ENCODE peak calls at places on chromosome 9, in eight cellular contexts. One of them, this sample, is unnamed. For H3K4me1 and H3K27me3, the result is how much of the 10 kb centered on the place peaks cover.

GRCh38 chr9:34190996-34191892 is 12.4 kb downstream of the UBAP1 start:
- DNase-seq in heart left ventricle: no peak
- DNase-seq in CD8-positive, alpha-beta memory T cell: no peak
- DNase-seq in left ventricle myocardium inferior: no peak
- DNase-seq in left lung: no peak
- DNase-seq in uterus: no peak
- DNase-seq in aorta: no peak
- DNase-seq in gastrocnemius medialis: no peak
- DNase-seq in this sample: peak

GRCh38 chr9:107039546-107039945 is 176.6 kb downstream of the ZNF462 start:
- DNase-seq in left ventricle myocardium inferior: no peak
- DNase-seq in uterus: no peak
- DNase-seq in heart left ventricle: no peak
- DNase-seq in gastrocnemius medialis: no peak
- DNase-seq in left lung: no peak
- DNase-seq in aorta: no peak
- DNase-seq in CD8-positive, alpha-beta memory T cell: no peak
- DNase-seq in this sample: peak

GRCh38 chr9:127139775-127140174 is 17.3 kb upstream of the ANGPTL2 start:
- DNase-seq in heart left ventricle: peak
- DNase-seq in aorta: no peak
- DNase-seq in gastrocnemius medialis: no peak
- DNase-seq in CD8-positive, alpha-beta memory T cell: no peak
- DNase-seq in left ventricle myocardium inferior: no peak
- DNase-seq in uterus: peak
- DNase-seq in left lung: no peak
- DNase-seq in this sample: no peak

GRCh38 chr9:69085523-69086283 is 50.2 kb downstream of the FXN start:
- DNase-seq in aorta: no peak
- DNase-seq in left ventricle myocardium inferior: no peak
- DNase-seq in gastrocnemius medialis: no peak
- DNase-seq in CD8-positive, alpha-beta memory T cell: no peak
- DNase-seq in heart left ventricle: no peak
- DNase-seq in left lung: no peak
- DNase-seq in uterus: no peak
- DNase-seq in this sample: no peak

GRCh38 chr9:128293091-128293490 is 17.0 kb downstream of the SWI5 start:
- DNase-seq in CD8-positive, alpha-beta memory T cell: no peak
- DNase-seq in left ventricle myocardium inferior: no peak
- DNase-seq in gastrocnemius medialis: no peak
- DNase-seq in uterus: no peak
- DNase-seq in aorta: no peak
- DNase-seq in left lung: no peak
- DNase-seq in heart left ventricle: no peak
- DNase-seq in this sample: no peak

GRCh38 chr9:73042155-73042554 is 89.3 kb upstream of the ALDH1A1 start:
- DNase-seq in uterus: no peak
- DNase-seq in heart left ventricle: no peak
- DNase-seq in gastrocnemius medialis: no peak
- DNase-seq in aorta: no peak
- DNase-seq in left lung: no peak
- DNase-seq in left ventricle myocardium inferior: no peak
- DNase-seq in CD8-positive, alpha-beta memory T cell: no peak
- DNase-seq in this sample: peak

GRCh38 chr9:69513291-69513690 is 158.9 kb downstream of the APBA1 start:
- DNase-seq in left lung: no peak
- DNase-seq in CD8-positive, alpha-beta memory T cell: no peak
- DNase-seq in gastrocnemius medialis: no peak
- DNase-seq in uterus: no peak
- DNase-seq in aorta: no peak
- DNase-seq in left ventricle myocardium inferior: no peak
- DNase-seq in heart left ventricle: no peak
- DNase-seq in this sample: no peak

GRCh38 chr9:88952086-88952615 is 39.1 kb upstream of the S1PR3 start:
- DNase-seq in CD8-positive, alpha-beta memory T cell: no peak
- DNase-seq in heart left ventricle: no peak
- DNase-seq in aorta: no peak
- DNase-seq in left ventricle myocardium inferior: no peak
- DNase-seq in left lung: no peak
- DNase-seq in uterus: no peak
- DNase-seq in gastrocnemius medialis: no peak
- DNase-seq in this sample: no peak

GRCh38 chr9:123003467-123003866 is 30.0 kb upstream of the GPR21 start:
- DNase-seq in uterus: no peak
- DNase-seq in CD8-positive, alpha-beta memory T cell: no peak
- DNase-seq in aorta: no peak
- DNase-seq in heart left ventricle: no peak
- DNase-seq in left ventricle myocardium inferior: no peak
- DNase-seq in gastrocnemius medialis: no peak
- DNase-seq in left lung: no peak
- DNase-seq in this sample: no peak

GRCh38 chr9:71223953-71224538 is 102.6 kb upstream of the TRPM3 start:
- DNase-seq in left lung: no peak
- DNase-seq in left ventricle myocardium inferior: no peak
- DNase-seq in gastrocnemius medialis: no peak
- DNase-seq in aorta: no peak
- DNase-seq in uterus: no peak
- DNase-seq in CD8-positive, alpha-beta memory T cell: no peak
- DNase-seq in heart left ventricle: no peak
- DNase-seq in this sample: peak

GRCh38 chr9:114721491-114722362 is 39.7 kb upstream of the TEX48 start:
- DNase-seq in gastrocnemius medialis: no peak
- DNase-seq in left ventricle myocardium inferior: no peak
- DNase-seq in aorta: no peak
- DNase-seq in CD8-positive, alpha-beta memory T cell: no peak
- DNase-seq in heart left ventricle: no peak
- DNase-seq in uterus: no peak
- DNase-seq in left lung: no peak
- DNase-seq in this sample: no peak

GRCh38 chr9:37239224-37239859 is 119.0 kb downstream of the ZCCHC7 start:
- DNase-seq in left ventricle myocardium inferior: no peak
- DNase-seq in CD8-positive, alpha-beta memory T cell: no peak
- DNase-seq in left lung: no peak
- DNase-seq in gastrocnemius medialis: no peak
- DNase-seq in heart left ventricle: no peak
- DNase-seq in uterus: no peak
- DNase-seq in aorta: no peak
- DNase-seq in this sample: no peak

GRCh38 chr9:37241340-37241739 is 121.0 kb downstream of the ZCCHC7 start:
- DNase-seq in left lung: no peak
- DNase-seq in uterus: no peak
- DNase-seq in gastrocnemius medialis: no peak
- DNase-seq in heart left ventricle: no peak
- DNase-seq in left ventricle myocardium inferior: no peak
- DNase-seq in CD8-positive, alpha-beta memory T cell: no peak
- DNase-seq in aorta: no peak
- DNase-seq in this sample: no peak

GRCh38 chr9:37239921-37240320 is 119.5 kb downstream of the ZCCHC7 start:
- DNase-seq in heart left ventricle: no peak
- DNase-seq in CD8-positive, alpha-beta memory T cell: no peak
- DNase-seq in uterus: no peak
- DNase-seq in left lung: no peak
- DNase-seq in aorta: no peak
- DNase-seq in gastrocnemius medialis: no peak
- DNase-seq in left ventricle myocardium inferior: no peak
- DNase-seq in this sample: no peak

GRCh38 chr9:37238122-37238521 is 117.7 kb downstream of the ZCCHC7 start:
- DNase-seq in left ventricle myocardium inferior: no peak
- DNase-seq in uterus: no peak
- DNase-seq in aorta: no peak
- DNase-seq in gastrocnemius medialis: no peak
- DNase-seq in left lung: no peak
- DNase-seq in heart left ventricle: no peak
- DNase-seq in CD8-positive, alpha-beta memory T cell: no peak
- DNase-seq in this sample: no peak

DNA sequence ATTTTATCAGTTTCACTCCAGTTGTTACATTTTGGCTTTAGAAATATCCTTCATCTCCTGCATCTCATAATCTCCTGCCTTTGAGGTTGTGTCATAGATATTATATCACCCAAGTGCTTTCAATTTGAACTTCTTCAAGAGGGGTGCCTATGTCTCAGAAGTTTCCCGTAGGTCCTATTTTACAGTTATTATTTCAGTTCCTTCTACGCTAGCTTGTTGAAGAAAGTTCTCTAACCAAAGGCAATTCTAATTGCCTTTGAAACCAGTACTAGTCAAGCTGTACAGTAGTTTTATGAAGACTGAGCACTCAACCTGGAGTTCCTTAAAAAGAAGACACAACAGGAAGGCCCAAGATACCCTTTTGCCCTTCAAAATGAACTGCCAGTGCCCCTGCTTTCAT is 116.4 kb downstream of the ZCCHC7 start:
- DNase-seq in aorta: no peak
- DNase-seq in heart left ventricle: no peak
- DNase-seq in uterus: no peak
- DNase-seq in left lung: no peak
- DNase-seq in left ventricle myocardium inferior: no peak
- DNase-seq in CD8-positive, alpha-beta memory T cell: no peak
- DNase-seq in gastrocnemius medialis: no peak
- DNase-seq in this sample: no peak
- H3K4me1 ChIP-seq in aorta: under half
- H3K4me1 ChIP-seq in heart left ventricle: under half
- H3K4me1 ChIP-seq in uterus: under half
- H3K4me1 ChIP-seq in left lung: under half
- H3K4me1 ChIP-seq in left ventricle myocardium inferior: under half
- H3K4me1 ChIP-seq in CD8-positive, alpha-beta memory T cell: under half
- H3K4me1 ChIP-seq in gastrocnemius medialis: under half
- H3K4me1 ChIP-seq in this sample: under half

DNA sequence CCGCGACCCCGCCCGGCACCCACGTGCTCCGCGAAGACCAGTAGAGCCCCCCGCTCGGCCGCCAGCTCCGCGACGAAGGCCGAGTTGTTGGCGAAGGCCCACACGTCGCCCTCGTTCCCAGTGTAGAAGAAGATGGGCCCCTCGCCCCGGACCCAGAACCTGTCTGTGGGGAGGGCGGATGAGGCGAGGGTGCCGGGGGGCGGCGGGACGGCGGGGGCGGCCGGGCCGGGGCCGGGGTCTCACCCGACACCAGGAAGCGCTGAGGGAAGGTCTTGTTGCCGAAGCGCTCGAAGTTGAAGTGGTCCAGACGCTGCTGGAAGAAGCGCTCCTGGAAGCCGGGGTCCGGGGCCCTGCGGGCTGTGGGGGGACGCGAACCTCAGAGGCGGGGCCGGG is 317 bp downstream of the DPP7 start:
- DNase-seq in left ventricle myocardium inferior: no peak
- DNase-seq in heart left ventricle: no peak
- DNase-seq in left lung: no peak
- DNase-seq in gastrocnemius medialis: no peak
- DNase-seq in aorta: no peak
- DNase-seq in CD8-positive, alpha-beta memory T cell: no peak
- DNase-seq in uterus: no peak
- DNase-seq in this sample: no peak
- H3K27me3 ChIP-seq in left ventricle myocardium inferior: under half
- H3K27me3 ChIP-seq in heart left ventricle: under half
- H3K27me3 ChIP-seq in left lung: under half
- H3K27me3 ChIP-seq in gastrocnemius medialis: under half
- H3K27me3 ChIP-seq in aorta: under half
- H3K27me3 ChIP-seq in CD8-positive, alpha-beta memory T cell: under half
- H3K27me3 ChIP-seq in uterus: under half
- H3K27me3 ChIP-seq in this sample: under half

GRCh38 chr9:96641514-96641913 is 13.6 kb downstream of the PRXL2C start:
- DNase-seq in gastrocnemius medialis: no peak
- DNase-seq in CD8-positive, alpha-beta memory T cell: no peak
- DNase-seq in aorta: no peak
- DNase-seq in left ventricle myocardium inferior: no peak
- DNase-seq in heart left ventricle: no peak
- DNase-seq in left lung: no peak
- DNase-seq in uterus: no peak
- DNase-seq in this sample: no peak

GRCh38 chr9:96649620-96650323 is 5.3 kb downstream of the PRXL2C start:
- DNase-seq in aorta: no peak
- DNase-seq in gastrocnemius medialis: peak
- DNase-seq in uterus: no peak
- DNase-seq in left lung: no peak
- DNase-seq in heart left ventricle: no peak
- DNase-seq in CD8-positive, alpha-beta memory T cell: no peak
- DNase-seq in left ventricle myocardium inferior: no peak
- DNase-seq in this sample: no peak

GRCh38 chr9:96651626-96652025 is 3.5 kb downstream of the PRXL2C start:
- DNase-seq in gastrocnemius medialis: no peak
- DNase-seq in heart left ventricle: no peak
- DNase-seq in uterus: no peak
- DNase-seq in CD8-positive, alpha-beta memory T cell: no peak
- DNase-seq in left lung: no peak
- DNase-seq in aorta: no peak
- DNase-seq in left ventricle myocardium inferior: no peak
- DNase-seq in this sample: peak

GRCh38 chr9:96644137-96644536 is 11.0 kb downstream of the PRXL2C start:
- DNase-seq in gastrocnemius medialis: no peak
- DNase-seq in left lung: no peak
- DNase-seq in heart left ventricle: no peak
- DNase-seq in uterus: no peak
- DNase-seq in left ventricle myocardium inferior: no peak
- DNase-seq in aorta: no peak
- DNase-seq in CD8-positive, alpha-beta memory T cell: no peak
- DNase-seq in this sample: no peak

DNA sequence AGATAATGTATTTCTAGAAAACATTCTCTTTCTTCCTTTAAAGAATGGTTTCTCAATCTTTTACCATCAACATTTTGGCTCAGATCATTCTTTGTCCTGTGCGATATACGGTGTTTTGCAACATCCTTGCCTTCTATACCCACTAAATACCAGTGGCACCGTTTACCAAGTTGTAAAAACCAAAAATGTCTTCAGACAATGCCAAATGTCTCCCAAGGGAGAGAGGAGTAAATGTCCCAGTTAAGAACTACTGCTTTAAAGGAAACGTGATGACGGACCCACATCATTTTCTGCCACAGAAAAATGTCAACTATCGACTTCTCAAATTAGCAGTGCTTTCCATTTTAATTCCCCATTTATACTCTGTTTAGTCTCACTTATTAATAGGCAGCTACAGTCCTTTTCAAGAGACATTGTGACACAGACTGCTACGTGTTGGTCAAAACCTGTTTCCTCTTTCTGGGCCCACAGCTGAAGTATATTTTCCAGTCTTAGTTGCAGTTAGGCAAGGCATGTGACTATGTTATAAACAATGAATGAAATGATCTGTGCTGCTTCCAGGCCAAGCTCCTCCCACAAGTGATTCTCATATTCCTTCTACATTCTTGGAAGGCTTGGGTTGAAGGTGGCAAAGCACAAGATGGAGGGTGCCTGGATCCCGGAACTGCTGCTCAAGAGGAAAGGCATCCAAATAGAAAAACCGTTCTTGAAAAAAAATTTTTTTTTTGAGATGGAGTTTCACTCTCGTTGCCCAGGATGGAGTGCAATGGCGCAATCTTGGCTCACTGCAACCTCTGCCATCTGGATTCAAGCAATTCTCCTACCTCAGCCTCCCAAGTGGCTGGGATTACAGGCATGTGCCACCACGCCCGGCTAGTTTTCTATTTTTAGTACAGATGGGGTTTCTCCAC is 8.8 kb downstream of the PRXL2C start:
- DNase-seq in gastrocnemius medialis: peak
- DNase-seq in left lung: peak
- DNase-seq in aorta: peak
- DNase-seq in heart left ventricle: no peak
- DNase-seq in left ventricle myocardium inferior: no peak
- DNase-seq in uterus: no peak
- DNase-seq in CD8-positive, alpha-beta memory T cell: no peak
- DNase-seq in this sample: peak
- H3K27ac ChIP-seq in gastrocnemius medialis: peak
- H3K27ac ChIP-seq in left lung: peak
- H3K27ac ChIP-seq in aorta: no peak
- H3K27ac ChIP-seq in heart left ventricle: peak
- H3K27ac ChIP-seq in left ventricle myocardium inferior: no peak
- H3K27ac ChIP-seq in uterus: no peak
- H3K27ac ChIP-seq in CD8-positive, alpha-beta memory T cell: no peak
- H3K27ac ChIP-seq in this sample: no peak

GRCh38 chr9:14308751-14309140 is 5.2 kb downstream of the NFIB start:
- DNase-seq in aorta: no peak
- DNase-seq in gastrocnemius medialis: no peak
- DNase-seq in heart left ventricle: no peak
- DNase-seq in left lung: no peak
- DNase-seq in CD8-positive, alpha-beta memory T cell: no peak
- DNase-seq in uterus: no peak
- DNase-seq in left ventricle myocardium inferior: no peak
- DNase-seq in this sample: no peak
- H3K4me1 ChIP-seq in aorta: under half
- H3K4me1 ChIP-seq in gastrocnemius medialis: half or more
- H3K4me1 ChIP-seq in heart left ventricle: under half
- H3K4me1 ChIP-seq in left lung: under half
- H3K4me1 ChIP-seq in CD8-positive, alpha-beta memory T cell: under half
- H3K4me1 ChIP-seq in uterus: under half
- H3K4me1 ChIP-seq in left ventricle myocardium inferior: half or more
- H3K4me1 ChIP-seq in this sample: under half